ENCODE peak calls at places on chromosomes 13 and 19, in four cellular contexts. J, V, O and E are unnamed samples.

GRCh38 chr13:91142572-91142971 is 204.9 kb upstream of the MIR17HG start:
- DNase-seq in J (no peak), V (no peak), O (no peak), E (peak; percentile 85)

GRCh38 chr19:35088514-35088913 is 27.1 kb upstream of the FXYD3 start:
- DNase-seq in J (no peak), V (no peak), O (no peak), E (peak; percentile 69)

GRCh38 chr13:113490496-113491417 is at the start of gene DCUN1D2:
- DNase-seq in J (peak; percentile 99), V (peak; percentile 89), O (peak; percentile 95), E (peak; percentile 84)

GRCh38 chr19:45076029-45076850 is at the start of gene ZNF296:
- DNase-seq in J (no peak), V (peak; percentile 88), O (peak; percentile 71), E (no peak)

GRCh38 chr13:113922412-113923118 is 51.3 kb downstream of the C13orf46 start:
- DNase-seq in J (no peak), V (no peak), O (no peak), E (no peak)

GRCh38 chr13:21458457-21458815 is 667 bp downstream of the ZDHHC20 start:
- DNase-seq in J (peak; percentile 65), V (peak; percentile 20), O (peak; percentile 46), E (no peak)

GRCh38 chr19:45615795-45616708 is 14.0 kb upstream of the GPR4 start:
- DNase-seq in J (peak; percentile 96), V (peak; percentile 97), O (peak; percentile 70), E (peak; percentile 59)

GRCh38 chr13:65095697-65096096 is 2134.4 kb downstream of the PCDH9 start:
- DNase-seq in J (peak; percentile 69), V (no peak), O (no peak), E (no peak)

GRCh38 chr13:93900735-93901134 is 578.7 kb downstream of the DCT start:
- DNase-seq in J (no peak), V (no peak), O (no peak), E (no peak)

GRCh38 chr19:55242517-55242916 is 14.0 kb upstream of the TMEM86B start:
- DNase-seq in J (no peak), V (no peak), O (no peak), E (no peak)

GRCh38 chr19:55241935-55242464 is 13.4 kb upstream of the TMEM86B start:
- DNase-seq in J (no peak), V (no peak), O (no peak), E (no peak)

GRCh38 chr19:55239004-55239403 is 10.4 kb upstream of the TMEM86B start:
- DNase-seq in J (no peak), V (no peak), O (no peak), E (no peak)

GRCh38 chr19:55240713-55241020 is 12.1 kb upstream of the TMEM86B start:
- DNase-seq in J (no peak), V (no peak), O (no peak), E (no peak)

GRCh38 chr19:55241143-55241934 is 12.8 kb upstream of the TMEM86B start:
- DNase-seq in J (no peak), V (no peak), O (no peak), E (no peak)
- H3K36me3 ChIP-seq in J (peaks cover 67% of the 10 kb centered on the region), V (peaks cover 95% of the 10 kb centered on the region), O (peaks cover 97% of the 10 kb centered on the region), E (peaks cover 81% of the 10 kb centered on the region)

GRCh38 chr13:44307255-44307654 is 66.4 kb upstream of the SERP2 start:
- DNase-seq in J (no peak), V (no peak), O (no peak), E (no peak)

GRCh38 chr13:44309771-44310767 is 63.6 kb upstream of the SERP2 start:
- DNase-seq in J (no peak), V (no peak), O (peak; percentile 53), E (no peak)

GRCh38 chr13:44307844-44308243 is 65.8 kb upstream of the SERP2 start:
- DNase-seq in J (no peak), V (no peak), O (no peak), E (no peak)

GRCh38 chr13:44306401-44307192 is 67.0 kb upstream of the SERP2 start:
- DNase-seq in J (no peak), V (no peak), O (peak; percentile 43), E (peak; percentile 97)

DNA sequence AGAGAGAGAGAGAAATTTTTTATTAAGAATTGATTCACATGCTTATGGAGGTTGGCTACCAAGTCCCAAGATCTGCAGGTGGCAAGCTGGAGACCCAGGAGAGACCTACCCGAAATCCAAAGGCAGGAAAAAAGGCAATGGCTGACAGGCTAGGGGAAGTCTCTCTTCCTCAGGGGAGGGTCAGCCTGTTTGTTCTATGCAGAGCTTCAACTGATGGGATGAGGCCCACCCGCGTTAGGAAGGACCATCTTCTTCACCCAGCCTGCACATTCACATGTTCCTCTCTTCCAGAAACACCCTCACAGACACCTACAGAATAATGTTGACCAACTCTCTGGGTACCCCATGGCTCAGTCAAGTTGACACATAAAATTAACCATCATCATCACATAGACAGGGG is 65.3 kb upstream of the SERP2 start:
- DNase-seq in J (no peak), V (no peak), O (no peak), E (no peak)
- H3K27ac ChIP-seq in J (no peak overlapping the region), V (no peak overlapping the region), O (no peak overlapping the region), E (no peak overlapping the region)

GRCh38 chr19:54456423-54457373 is 6.9 kb downstream of the LENG9 start:
- DNase-seq in J (no peak), V (peak; percentile 22), O (no peak), E (no peak)
- H3K36me3 ChIP-seq in J (peaks cover 91% of the 10 kb centered on the region), V (peaks cover 98% of the 10 kb centered on the region), O (peaks cover 100% of the 10 kb centered on the region), E (peaks cover 94% of the 10 kb centered on the region)

GRCh38 chr19:7467009-7467989 is 21.5 kb downstream of the PEX11G start:
- DNase-seq in J (no peak), V (no peak), O (no peak), E (no peak)
- H3K27ac ChIP-seq in J (no peak overlapping the region), V (no peak overlapping the region), O (no peak overlapping the region), E (no peak overlapping the region)

DNA sequence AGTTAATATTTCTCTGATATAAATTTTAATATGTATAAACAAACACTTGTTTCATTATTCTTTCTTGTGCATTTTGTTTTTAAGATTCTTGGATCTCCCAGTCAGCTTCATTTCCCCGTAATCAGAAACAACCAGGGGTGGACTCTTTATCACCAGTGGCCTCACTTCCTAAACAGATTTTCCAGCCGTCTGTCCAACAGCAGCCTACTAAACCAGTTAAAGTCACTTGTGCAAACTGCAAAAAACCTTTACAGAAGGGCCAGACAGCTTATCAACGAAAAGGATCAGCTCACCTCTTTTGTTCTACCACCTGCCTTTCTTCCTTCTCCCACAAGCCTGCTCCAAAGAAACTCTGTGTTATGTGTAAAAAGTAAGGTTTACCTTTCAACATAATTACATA is 44.2 kb downstream of the ZMYM2 start:
- DNase-seq in J (no peak), V (no peak), O (no peak), E (no peak)
- H3K36me3 ChIP-seq in J (peaks cover 50% of the 10 kb centered on the region), V (peaks cover 35% of the 10 kb centered on the region), O (peaks cover 55% of the 10 kb centered on the region), E (peaks cover 20% of the 10 kb centered on the region)

DNA sequence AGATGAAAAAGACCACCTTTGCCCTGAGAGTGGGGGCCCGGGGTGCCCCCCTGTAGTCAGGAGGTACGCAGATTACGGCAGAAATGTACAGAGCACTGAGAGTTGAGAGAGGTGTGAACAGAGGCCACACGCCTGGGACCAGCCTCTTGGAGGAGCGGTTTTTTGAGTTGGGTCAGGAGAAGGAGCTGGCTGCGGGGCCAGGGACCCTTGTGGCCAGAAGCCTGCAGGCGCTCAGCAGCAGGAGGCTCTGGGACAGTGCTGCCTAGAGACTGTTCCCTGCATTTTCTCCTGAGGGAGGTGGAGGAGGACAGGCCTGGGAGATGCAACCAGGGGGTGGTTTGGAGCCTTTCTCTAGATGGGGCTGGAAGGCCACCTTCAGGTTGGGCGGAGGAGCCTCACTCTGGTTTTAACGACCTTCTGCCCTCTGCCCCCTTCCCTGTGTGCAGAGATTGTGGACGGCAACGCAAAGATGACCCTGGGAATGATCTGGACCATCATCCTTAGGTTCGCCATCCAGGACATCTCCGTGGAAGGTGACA is 39.7 kb downstream of the CAPN12 start:
- DNase-seq in J (no peak), V (no peak), O (no peak), E (no peak)
- H3K27ac ChIP-seq in J (no peak overlapping the region), V (no peak overlapping the region), O (peak overlapping the region; percentile 91), E (no peak overlapping the region)

GRCh38 chr19:10332158-10332964 is 968 bp downstream of the RAVER1 start:
- DNase-seq in J (no peak), V (no peak), O (no peak), E (no peak)

GRCh38 chr19:10327793-10328192 is 5.5 kb downstream of the RAVER1 start:
- DNase-seq in J (no peak), V (no peak), O (no peak), E (no peak)

GRCh38 chr19:10325732-10326131 is 7.6 kb downstream of the RAVER1 start:
- DNase-seq in J (no peak), V (no peak), O (no peak), E (no peak)

GRCh38 chr19:10329555-10329954 is 3.8 kb downstream of the RAVER1 start:
- DNase-seq in J (no peak), V (no peak), O (no peak), E (no peak)

DNA sequence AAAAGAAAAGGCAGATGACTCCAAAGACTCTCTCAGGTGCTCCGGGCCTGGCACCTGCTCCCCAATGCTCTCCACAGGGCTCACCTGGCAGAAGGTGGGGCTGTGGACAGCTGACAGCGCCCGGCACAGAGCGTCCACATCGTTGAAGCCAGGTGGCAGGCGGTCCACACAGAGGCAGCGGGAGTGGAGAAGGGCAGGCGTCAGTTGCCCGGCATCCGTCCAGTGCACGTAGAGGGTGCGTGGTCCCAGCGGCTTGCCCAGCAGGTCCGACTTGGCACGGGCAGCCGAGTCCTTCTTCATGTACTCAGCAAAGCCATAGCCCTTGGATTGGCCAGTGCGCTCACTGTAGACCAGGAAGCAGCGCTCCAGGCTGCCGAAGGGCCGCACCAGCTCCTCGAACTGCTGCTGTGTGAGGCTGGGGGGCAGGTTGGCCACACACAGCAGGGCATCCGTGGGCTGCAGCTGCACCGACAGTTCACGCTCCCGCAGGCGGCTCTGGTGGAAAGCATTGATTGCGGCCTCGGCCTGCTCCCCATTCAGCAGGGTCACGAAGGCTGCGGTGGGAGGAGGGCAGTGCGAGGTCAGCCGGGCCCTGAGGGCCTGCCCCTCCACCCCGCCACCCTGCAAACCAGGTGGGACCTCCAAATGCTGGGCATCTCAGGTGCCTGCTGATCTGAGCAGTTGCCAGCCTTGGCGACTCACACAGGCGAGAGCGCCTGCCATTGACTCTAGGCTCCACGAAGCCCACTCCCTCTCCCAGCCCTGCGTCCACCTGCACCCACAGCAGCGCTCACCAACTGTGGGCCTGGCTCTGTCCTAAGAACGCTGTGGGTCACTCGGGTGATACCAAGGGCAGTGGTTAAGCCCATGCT is 4.5 kb downstream of the RAVER1 start:
- DNase-seq in J (no peak), V (no peak), O (no peak), E (no peak)
- H3K36me3 ChIP-seq in J (peaks cover 37% of the 10 kb centered on the region), V (peaks cover 82% of the 10 kb centered on the region), O (peaks cover 69% of the 10 kb centered on the region), E (peaks cover 54% of the 10 kb centered on the region)

GRCh38 chr19:2428027-2428690 is 773 bp upstream of the TIMM13 start:
- DNase-seq in J (peak; percentile 48), V (no peak), O (peak; percentile 36), E (peak; percentile 2)

GRCh38 chr19:2427323-2428026 is at the start of gene TIMM13:
- DNase-seq in J (peak; percentile 97), V (peak; percentile 91), O (peak; percentile 96), E (peak; percentile 91)

GRCh38 chr19:2426661-2427322 is 594 bp downstream of the TIMM13 start:
- DNase-seq in J (peak; percentile 94), V (peak; percentile 88), O (peak; percentile 35), E (peak; percentile 27)

GRCh38 chr19:2429917-2430570 is 2.7 kb upstream of the TIMM13 start:
- DNase-seq in J (no peak), V (no peak), O (no peak), E (no peak)

GRCh38 chr19:2428756-2429711 is 1.6 kb upstream of the TIMM13 start:
- DNase-seq in J (no peak), V (no peak), O (no peak), E (no peak)
- H3K27ac ChIP-seq in J (peak overlapping the region; percentile 96), V (no peak overlapping the region), O (peak overlapping the region; percentile 96), E (no peak overlapping the region)

GRCh38 chr19:6465663-6466062 is 1.6 kb downstream of the CRB3 start:
- DNase-seq in J (no peak), V (no peak), O (no peak), E (no peak)
- H3K36me3 ChIP-seq in J (no peaks in the 10 kb centered on the region), V (no peaks in the 10 kb centered on the region), O (no peaks in the 10 kb centered on the region), E (no peaks in the 10 kb centered on the region)